ENCODE peak calls at places on chromosomes 13 and 19, in ten cellular contexts. One of them, this sample, is unnamed.

GRCh38 chr19:1503089-1503924 is 9.5 kb downstream of the ADAMTSL5 start:
- DNase-seq in D721Med: no peak
- DNase-seq in mucosa of descending colon: peak
- DNase-seq in A673: peak
- DNase-seq in left cardiac atrium: peak
- DNase-seq in A549: peak
- DNase-seq in NCI-H187: no peak
- DNase-seq in activated CD4-positive, alpha-beta T cell treated with anti-CD3 and anti-CD28 coated beads, Interleukin-2, amount 50 U/mL, for 48 hours: peak
- DNase-seq in adrenal gland: peak
- DNase-seq in NCI-H510A: no peak
- DNase-seq in this sample: peak

GRCh38 chr13:90622547-90622946 is 724.9 kb upstream of the MIR17HG start:
- DNase-seq in D721Med: no peak
- DNase-seq in left cardiac atrium: no peak
- DNase-seq in A549: no peak
- DNase-seq in adrenal gland: no peak
- DNase-seq in A673: no peak
- DNase-seq in mucosa of descending colon: no peak
- DNase-seq in NCI-H187: no peak
- DNase-seq in activated CD4-positive, alpha-beta T cell treated with anti-CD3 and anti-CD28 coated beads, Interleukin-2, amount 50 U/mL, for 48 hours: no peak
- DNase-seq in NCI-H510A: no peak
- DNase-seq in this sample: no peak

GRCh38 chr19:2717638-2718541 is 3.3 kb downstream of the DIRAS1 start:
- DNase-seq in A549: no peak
- DNase-seq in activated CD4-positive, alpha-beta T cell treated with anti-CD3 and anti-CD28 coated beads, Interleukin-2, amount 50 U/mL, for 48 hours: no peak
- DNase-seq in A673: no peak
- DNase-seq in NCI-H510A: no peak
- DNase-seq in mucosa of descending colon: no peak
- DNase-seq in NCI-H187: no peak
- DNase-seq in D721Med: no peak
- DNase-seq in left cardiac atrium: no peak
- DNase-seq in adrenal gland: no peak
- DNase-seq in this sample: no peak

GRCh38 chr13:32472194-32472621 is 44.3 kb upstream of the N4BP2L1 start:
- DNase-seq in NCI-H510A: no peak
- DNase-seq in mucosa of descending colon: no peak
- DNase-seq in activated CD4-positive, alpha-beta T cell treated with anti-CD3 and anti-CD28 coated beads, Interleukin-2, amount 50 U/mL, for 48 hours: no peak
- DNase-seq in D721Med: no peak
- DNase-seq in NCI-H187: no peak
- DNase-seq in left cardiac atrium: no peak
- DNase-seq in A673: no peak
- DNase-seq in A549: no peak
- DNase-seq in adrenal gland: no peak
- DNase-seq in this sample: no peak

GRCh38 chr13:30690282-30691188 is 44.8 kb upstream of the ALOX5AP start:
- DNase-seq in mucosa of descending colon: peak
- DNase-seq in NCI-H510A: no peak
- DNase-seq in activated CD4-positive, alpha-beta T cell treated with anti-CD3 and anti-CD28 coated beads, Interleukin-2, amount 50 U/mL, for 48 hours: no peak
- DNase-seq in NCI-H187: no peak
- DNase-seq in adrenal gland: peak
- DNase-seq in A673: peak
- DNase-seq in A549: peak
- DNase-seq in D721Med: no peak
- DNase-seq in left cardiac atrium: peak
- DNase-seq in this sample: peak

GRCh38 chr13:71240906-71241305 is 626.1 kb downstream of the DACH1 start:
- DNase-seq in mucosa of descending colon: peak
- DNase-seq in adrenal gland: no peak
- DNase-seq in A549: no peak
- DNase-seq in A673: peak
- DNase-seq in left cardiac atrium: no peak
- DNase-seq in D721Med: no peak
- DNase-seq in activated CD4-positive, alpha-beta T cell treated with anti-CD3 and anti-CD28 coated beads, Interleukin-2, amount 50 U/mL, for 48 hours: no peak
- DNase-seq in NCI-H510A: no peak
- DNase-seq in NCI-H187: no peak
- DNase-seq in this sample: no peak

GRCh38 chr19:11092181-11092538 is 2.9 kb downstream of the LDLR start:
- DNase-seq in A549: peak
- DNase-seq in left cardiac atrium: no peak
- DNase-seq in mucosa of descending colon: peak
- DNase-seq in D721Med: no peak
- DNase-seq in NCI-H510A: no peak
- DNase-seq in A673: peak
- DNase-seq in NCI-H187: no peak
- DNase-seq in adrenal gland: no peak
- DNase-seq in activated CD4-positive, alpha-beta T cell treated with anti-CD3 and anti-CD28 coated beads, Interleukin-2, amount 50 U/mL, for 48 hours: no peak
- DNase-seq in this sample: no peak

GRCh38 chr13:58434943-58435342 is 803.4 kb downstream of the PCDH17 start:
- DNase-seq in A673: no peak
- DNase-seq in D721Med: no peak
- DNase-seq in NCI-H187: no peak
- DNase-seq in NCI-H510A: no peak
- DNase-seq in adrenal gland: no peak
- DNase-seq in A549: no peak
- DNase-seq in left cardiac atrium: no peak
- DNase-seq in activated CD4-positive, alpha-beta T cell treated with anti-CD3 and anti-CD28 coated beads, Interleukin-2, amount 50 U/mL, for 48 hours: no peak
- DNase-seq in mucosa of descending colon: no peak
- DNase-seq in this sample: no peak

GRCh38 chr13:99312493-99312883 is 5.3 kb upstream of the GPR183 start:
- DNase-seq in NCI-H187: no peak
- DNase-seq in adrenal gland: peak
- DNase-seq in mucosa of descending colon: peak
- DNase-seq in left cardiac atrium: peak
- DNase-seq in A673: no peak
- DNase-seq in NCI-H510A: no peak
- DNase-seq in D721Med: no peak
- DNase-seq in activated CD4-positive, alpha-beta T cell treated with anti-CD3 and anti-CD28 coated beads, Interleukin-2, amount 50 U/mL, for 48 hours: no peak
- DNase-seq in A549: no peak
- DNase-seq in this sample: peak

GRCh38 chr13:40780822-40781401 is 8.5 kb upstream of the SLC25A15 start:
- DNase-seq in adrenal gland: no peak
- DNase-seq in A549: no peak
- DNase-seq in activated CD4-positive, alpha-beta T cell treated with anti-CD3 and anti-CD28 coated beads, Interleukin-2, amount 50 U/mL, for 48 hours: no peak
- DNase-seq in NCI-H187: no peak
- DNase-seq in NCI-H510A: no peak
- DNase-seq in left cardiac atrium: no peak
- DNase-seq in D721Med: no peak
- DNase-seq in mucosa of descending colon: no peak
- DNase-seq in A673: peak
- DNase-seq in this sample: no peak

GRCh38 chr19:10010247-10010691 is at the start of gene COL5A3:
- DNase-seq in NCI-H187: no peak
- DNase-seq in activated CD4-positive, alpha-beta T cell treated with anti-CD3 and anti-CD28 coated beads, Interleukin-2, amount 50 U/mL, for 48 hours: no peak
- DNase-seq in adrenal gland: no peak
- DNase-seq in mucosa of descending colon: peak
- DNase-seq in A549: no peak
- DNase-seq in A673: peak
- DNase-seq in D721Med: no peak
- DNase-seq in left cardiac atrium: peak
- DNase-seq in NCI-H510A: no peak
- DNase-seq in this sample: peak

GRCh38 chr19:35040826-35041547 is 534 bp upstream of the HPN start:
- DNase-seq in left cardiac atrium: peak
- DNase-seq in adrenal gland: peak
- DNase-seq in D721Med: no peak
- DNase-seq in NCI-H187: no peak
- DNase-seq in activated CD4-positive, alpha-beta T cell treated with anti-CD3 and anti-CD28 coated beads, Interleukin-2, amount 50 U/mL, for 48 hours: peak
- DNase-seq in A549: no peak
- DNase-seq in NCI-H510A: no peak
- DNase-seq in mucosa of descending colon: peak
- DNase-seq in A673: no peak
- DNase-seq in this sample: peak

GRCh38 chr13:98729526-98730057 is 22.9 kb downstream of the SLC15A1 start:
- DNase-seq in D721Med: no peak
- DNase-seq in activated CD4-positive, alpha-beta T cell treated with anti-CD3 and anti-CD28 coated beads, Interleukin-2, amount 50 U/mL, for 48 hours: no peak
- DNase-seq in NCI-H187: no peak
- DNase-seq in A549: no peak
- DNase-seq in mucosa of descending colon: no peak
- DNase-seq in A673: no peak
- DNase-seq in NCI-H510A: no peak
- DNase-seq in adrenal gland: no peak
- DNase-seq in left cardiac atrium: no peak
- DNase-seq in this sample: no peak

GRCh38 chr13:91482427-91482826 is 84.0 kb downstream of the GPC5 start:
- DNase-seq in activated CD4-positive, alpha-beta T cell treated with anti-CD3 and anti-CD28 coated beads, Interleukin-2, amount 50 U/mL, for 48 hours: no peak
- DNase-seq in mucosa of descending colon: no peak
- DNase-seq in A549: no peak
- DNase-seq in A673: peak
- DNase-seq in NCI-H510A: no peak
- DNase-seq in adrenal gland: no peak
- DNase-seq in NCI-H187: no peak
- DNase-seq in D721Med: no peak
- DNase-seq in left cardiac atrium: no peak
- DNase-seq in this sample: no peak

GRCh38 chr13:40433577-40433976 is 232.9 kb downstream of the FOXO1 start:
- DNase-seq in adrenal gland: no peak
- DNase-seq in left cardiac atrium: no peak
- DNase-seq in mucosa of descending colon: peak
- DNase-seq in NCI-H510A: no peak
- DNase-seq in D721Med: no peak
- DNase-seq in A549: no peak
- DNase-seq in activated CD4-positive, alpha-beta T cell treated with anti-CD3 and anti-CD28 coated beads, Interleukin-2, amount 50 U/mL, for 48 hours: peak
- DNase-seq in NCI-H187: no peak
- DNase-seq in A673: no peak
- DNase-seq in this sample: no peak